ENCODE peak calls at places on chromosomes 2 and 18, in ten cellular contexts. L is thoracic aorta, M is cardiac muscle cell, C is sigmoid colon, V is heart left ventricle, B is psoas muscle, H is fibroblast of the aortic adventitia, Z is mucosa of descending colon, Y is IMR-90, G is epithelial cell of esophagus. E is an unnamed sample.

GRCh38 chr2:88018969-88019368 is 2.6 kb upstream of the RNU2-63P start:
- DNase-seq in L (no peak), M (no peak), C (no peak), V (no peak), B (no peak), H (no peak), Z (no peak), Y (no peak), G (no peak), E (no peak)

GRCh38 chr2:120550274-120550673 is 185.4 kb upstream of the GLI2 start:
- DNase-seq in L (no peak), M (no peak), C (no peak), V (no peak), B (no peak), H (no peak), Z (no peak), Y (no peak), G (no peak), E (no peak)

GRCh38 chr18:12455511-12455910 is 47.8 kb downstream of the PRELID3A start:
- DNase-seq in L (no peak), M (peak), C (no peak), V (no peak), B (no peak), H (no peak), Z (no peak), Y (peak), G (no peak), E (no peak)

GRCh38 chr2:10787176-10787968 is 25.2 kb downstream of the PDIA6 start:
- DNase-seq in L (no peak), M (peak), C (no peak), V (peak), B (no peak), H (peak), Z (no peak), Y (no peak), G (peak), E (no peak)

GRCh38 chr2:38546585-38546984 is 56.1 kb downstream of the HNRNPLL start:
- DNase-seq in L (no peak), M (no peak), C (no peak), V (no peak), B (no peak), H (no peak), Z (no peak), Y (no peak), G (no peak), E (no peak)

GRCh38 chr2:120984046-120984445 is 248.4 kb downstream of the GLI2 start:
- DNase-seq in L (no peak), M (no peak), C (peak), V (no peak), B (no peak), H (no peak), Z (no peak), Y (no peak), G (no peak), E (no peak)

GRCh38 chr2:203869610-203870042 is 2.1 kb downstream of the CTLA4 start:
- DNase-seq in L (no peak), M (no peak), C (no peak), V (no peak), B (no peak), H (no peak), Z (no peak), Y (no peak), G (no peak), E (no peak)

GRCh38 chr18:50097702-50098101 is 97.2 kb downstream of the MYO5B start:
- DNase-seq in L (no peak), M (no peak), C (no peak), V (no peak), B (peak), H (no peak), Z (peak), Y (no peak), G (peak), E (peak)

GRCh38 chr18:49612515-49613033 is 50.7 kb downstream of the LIPG start:
- DNase-seq in L (no peak), M (no peak), C (no peak), V (no peak), B (no peak), H (no peak), Z (no peak), Y (no peak), G (peak), E (no peak)

GRCh38 chr2:187150667-187151066 is 297.4 kb downstream of the CALCRL start:
- DNase-seq in L (no peak), M (peak), C (no peak), V (no peak), B (no peak), H (peak), Z (no peak), Y (peak), G (peak), E (no peak)

GRCh38 chr18:37222383-37223378 is 342.9 kb downstream of the CELF4 start:
- DNase-seq in L (no peak), M (no peak), C (no peak), V (no peak), B (no peak), H (peak), Z (no peak), Y (no peak), G (no peak), E (no peak)

GRCh38 chr2:45134726-45135125 is 125.5 kb upstream of the SIX2 start:
- DNase-seq in L (no peak), M (peak), C (no peak), V (no peak), B (no peak), H (peak), Z (no peak), Y (peak), G (peak), E (no peak)

GRCh38 chr2:98348066-98348561 is 1.9 kb downstream of the CNGA3 start:
- DNase-seq in L (no peak), M (no peak), C (no peak), V (no peak), B (no peak), H (no peak), Z (no peak), Y (no peak), G (no peak), E (no peak)

GRCh38 chr2:37459095-37459981 is 114.9 kb downstream of the QPCT start:
- DNase-seq in L (no peak), M (peak), C (no peak), V (no peak), B (no peak), H (peak), Z (no peak), Y (peak), G (peak), E (no peak)

GRCh38 chr2:186044761-186045160 is 306.2 kb downstream of the FSIP2 start:
- DNase-seq in L (no peak), M (no peak), C (no peak), V (no peak), B (no peak), H (no peak), Z (no peak), Y (no peak), G (no peak), E (no peak)

GRCh38 chr2:61353909-61354308 is 117.0 kb downstream of the USP34 start:
- DNase-seq in L (no peak), M (no peak), C (no peak), V (no peak), B (no peak), H (no peak), Z (no peak), Y (no peak), G (no peak), E (no peak)

GRCh38 chr2:152411154-152411553 is 76.2 kb downstream of the FMNL2 start:
- DNase-seq in L (no peak), M (no peak), C (no peak), V (no peak), B (no peak), H (no peak), Z (no peak), Y (peak), G (peak), E (no peak)

GRCh38 chr2:107263596-107264090 is 377.7 kb upstream of the ST6GAL2 start:
- DNase-seq in L (no peak), M (no peak), C (no peak), V (no peak), B (no peak), H (no peak), Z (no peak), Y (no peak), G (no peak), E (no peak)

GRCh38 chr2:98408155-98408554 is 36.5 kb upstream of the INPP4A start:
- DNase-seq in L (no peak), M (no peak), C (no peak), V (no peak), B (no peak), H (no peak), Z (no peak), Y (no peak), G (no peak), E (no peak)

GRCh38 chr18:21996261-21996892 is 173.0 kb upstream of the GATA6 start:
- DNase-seq in L (no peak), M (peak), C (peak), V (no peak), B (peak), H (peak), Z (peak), Y (no peak), G (peak), E (no peak)

GRCh38 chr18:66994790-66995189 is 390.9 kb upstream of the CDH19 start:
- DNase-seq in L (no peak), M (no peak), C (no peak), V (no peak), B (no peak), H (no peak), Z (no peak), Y (no peak), G (no peak), E (no peak)

GRCh38 chr18:22572321-22572720 is 154.6 kb upstream of the CTAGE1 start:
- DNase-seq in L (no peak), M (no peak), C (no peak), V (no peak), B (no peak), H (no peak), Z (no peak), Y (no peak), G (no peak), E (no peak)

GRCh38 chr2:120204022-120204405 is 19.2 kb downstream of the TMEM185B start:
- DNase-seq in L (no peak), M (no peak), C (no peak), V (no peak), B (no peak), H (no peak), Z (no peak), Y (no peak), G (no peak), E (no peak)

GRCh38 chr2:227191367-227191766 is 26.9 kb downstream of the COL4A3 start:
- DNase-seq in L (no peak), M (peak), C (no peak), V (no peak), B (peak), H (peak), Z (no peak), Y (peak), G (no peak), E (no peak)

GRCh38 chr2:174125151-174125550 is 123.2 kb downstream of the OLA1 start:
- DNase-seq in L (no peak), M (no peak), C (no peak), V (no peak), B (no peak), H (no peak), Z (no peak), Y (no peak), G (no peak), E (no peak)

GRCh38 chr2:69817739-69818494 is 11.5 kb upstream of the GMCL1 start:
- DNase-seq in L (no peak), M (peak), C (no peak), V (no peak), B (no peak), H (peak), Z (no peak), Y (no peak), G (no peak), E (no peak)

GRCh38 chr2:226993171-226993570 is 157.3 kb downstream of the RHBDD1 start:
- DNase-seq in L (no peak), M (no peak), C (no peak), V (no peak), B (no peak), H (no peak), Z (no peak), Y (no peak), G (peak), E (no peak)

GRCh38 chr2:239146011-239146641 is 254.7 kb downstream of the HDAC4 start:
- DNase-seq in L (no peak), M (no peak), C (peak), V (peak), B (peak), H (no peak), Z (peak), Y (no peak), G (no peak), E (no peak)

GRCh38 chr18:48715651-48716354 is 177.0 kb downstream of the CTIF start:
- DNase-seq in L (no peak), M (peak), C (no peak), V (no peak), B (peak), H (peak), Z (peak), Y (no peak), G (no peak), E (no peak)

GRCh38 chr2:210540471-210541257 is 15.7 kb upstream of the CPS1 start:
- DNase-seq in L (no peak), M (no peak), C (no peak), V (no peak), B (no peak), H (no peak), Z (no peak), Y (peak), G (peak), E (no peak)

GRCh38 chr18:60372141-60372540 is 434 bp downstream of the MC4R start:
- DNase-seq in L (no peak), M (no peak), C (no peak), V (no peak), B (no peak), H (no peak), Z (no peak), Y (no peak), G (no peak), E (no peak)

GRCh38 chr18:60377778-60378469 is 5.3 kb upstream of the MC4R start:
- DNase-seq in L (no peak), M (no peak), C (no peak), V (no peak), B (no peak), H (no peak), Z (no peak), Y (no peak), G (peak), E (no peak)

DNA sequence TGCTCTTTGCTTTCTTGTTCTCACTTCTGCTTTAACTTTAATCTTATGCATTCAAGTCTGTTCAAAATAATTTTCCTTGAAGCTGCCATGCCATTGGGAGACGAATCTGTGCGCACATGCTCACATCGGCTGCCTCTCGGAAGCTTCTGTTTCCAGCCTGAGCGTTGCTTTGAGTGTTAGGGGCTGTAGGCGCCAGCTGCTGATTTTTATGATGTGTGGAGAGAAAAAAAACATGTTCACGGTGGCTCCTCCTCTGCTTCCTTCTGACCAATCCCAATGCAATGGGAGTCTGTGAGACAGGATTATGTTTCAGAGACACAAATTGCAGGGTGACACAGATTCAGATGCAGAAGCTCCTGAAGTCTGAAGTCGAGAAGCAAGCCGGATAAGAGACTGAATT is at the start of gene MC4R:
- DNase-seq in L (no peak), M (peak), C (no peak), V (no peak), B (no peak), H (peak), Z (no peak), Y (peak), G (peak), E (peak)
- H3K4me3 ChIP-seq in L (no peak), M (peak), C (peak), V (no peak), B (no peak), H (peak), Z (no peak), Y (peak), G (peak), E (peak)

GRCh38 chr2:224802407-224802806 is 86.2 kb upstream of the CCDC195 start:
- DNase-seq in L (no peak), M (peak), C (no peak), V (no peak), B (no peak), H (peak), Z (no peak), Y (peak), G (peak), E (peak)

GRCh38 chr2:224801360-224801759 is 85.2 kb upstream of the CCDC195 start:
- DNase-seq in L (no peak), M (no peak), C (no peak), V (no peak), B (no peak), H (no peak), Z (no peak), Y (no peak), G (no peak), E (no peak)

GRCh38 chr2:224807153-224807964 is 91.2 kb upstream of the CCDC195 start:
- DNase-seq in L (no peak), M (no peak), C (no peak), V (no peak), B (no peak), H (no peak), Z (no peak), Y (no peak), G (peak), E (no peak)
- TF ChIP-seq CTCF in L (no peak), M (no peak), C (no peak), V (no peak), B (no peak), H (peak), Z (no peak), Y (no peak), G (peak), E (peak)

GRCh38 chr2:208112969-208113368 is 11.4 kb downstream of the CRYGD start:
- DNase-seq in L (no peak), M (no peak), C (no peak), V (no peak), B (no peak), H (no peak), Z (no peak), Y (no peak), G (no peak), E (no peak)
- H3K4me3 ChIP-seq in L (no peak), M (no peak), C (no peak), V (no peak), B (no peak), H (no peak), Z (no peak), Y (no peak), G (no peak), E (no peak)

GRCh38 chr2:223601932-223602676 is at the start of gene SCG2:
- DNase-seq in L (peak), M (peak), C (peak), V (peak), B (peak), H (peak), Z (peak), Y (peak), G (peak), E (peak)
- TF ChIP-seq CTCF in L (no peak), M (peak), C (no peak), V (peak), B (peak), H (peak), Z (no peak), Y (peak), G (peak), E (peak)

GRCh38 chr2:20759487-20759886 is 63.4 kb downstream of the LDAH start:
- DNase-seq in L (no peak), M (no peak), C (no peak), V (no peak), B (no peak), H (no peak), Z (no peak), Y (no peak), G (no peak), E (no peak)
- H3K4me3 ChIP-seq in L (no peak), M (no peak), C (no peak), V (no peak), B (no peak), H (no peak), Z (no peak), Y (no peak), G (no peak), E (no peak)

DNA sequence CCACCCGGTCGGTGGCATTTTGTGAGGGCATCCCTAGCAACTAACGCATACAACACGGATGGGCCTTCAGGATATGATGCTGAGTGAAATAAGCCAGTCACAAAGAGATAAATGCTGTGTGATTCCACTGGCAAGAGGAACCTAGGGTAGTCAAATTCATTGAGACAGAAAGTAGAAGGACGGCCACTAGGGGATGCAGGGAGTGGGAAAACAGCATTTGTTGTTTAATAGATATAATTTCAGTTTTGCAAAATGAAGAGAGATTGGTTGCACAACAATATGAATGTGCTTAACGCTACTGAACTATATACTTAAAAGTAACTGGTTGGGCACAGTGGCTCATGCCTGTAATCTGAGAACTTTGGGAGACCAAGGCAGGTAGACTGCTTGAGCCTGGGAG is 112.9 kb downstream of the AFF3 start:
- DNase-seq in L (no peak), M (no peak), C (no peak), V (no peak), B (no peak), H (no peak), Z (no peak), Y (no peak), G (no peak), E (no peak)
- TF ChIP-seq CTCF in L (no peak), M (no peak), C (no peak), V (no peak), B (no peak), H (peak), Z (no peak), Y (no peak), G (no peak), E (peak)

E was measured in epithelial cell of proximal tubule.